ENCODE peak calls at places on chromosomes 12 and 14, in ten cellular contexts. L, F, K, C, W, T, M, I, S and O are unnamed samples.

GRCh38 chr12:9648701-9649531 is 20.6 kb upstream of the CLEC2D start:
- DNase-seq in L (no peak), F (no peak), K (no peak), C (no peak), W (no peak), T (no peak), M (no peak), I (no peak), S (peak), O (peak)

GRCh38 chr14:64293976-64294671 is at the start of gene ESR2:
- DNase-seq in L (peak), F (peak), K (no peak), C (no peak), W (peak), T (peak), M (no peak), I (peak), S (peak), O (peak)

GRCh38 chr12:76872415-76872814 is 6.4 kb downstream of the CSRP2 start:
- DNase-seq in L (no peak), F (no peak), K (no peak), C (no peak), W (no peak), T (no peak), M (no peak), I (no peak), S (no peak), O (no peak)

GRCh38 chr12:79360269-79360668 is 330.5 kb downstream of the PAWR start:
- DNase-seq in L (no peak), F (no peak), K (no peak), C (no peak), W (no peak), T (no peak), M (no peak), I (no peak), S (no peak), O (no peak)

GRCh38 chr12:75814856-75815754 is 216.5 kb downstream of the PHLDA1 start:
- DNase-seq in L (no peak), F (peak), K (no peak), C (no peak), W (no peak), T (no peak), M (no peak), I (peak), S (peak), O (peak)

GRCh38 chr12:68040450-68041075 is 51.3 kb downstream of the IFNG-AS1 start:
- DNase-seq in L (peak), F (peak), K (peak), C (no peak), W (peak), T (peak), M (peak), I (peak), S (peak), O (peak)

GRCh38 chr12:79482323-79482722 is 208.4 kb downstream of the PAWR start:
- DNase-seq in L (no peak), F (no peak), K (no peak), C (no peak), W (no peak), T (no peak), M (no peak), I (no peak), S (no peak), O (no peak)

GRCh38 chr12:58455146-58455545 is 465.2 kb downstream of the LRIG3 start:
- DNase-seq in L (no peak), F (no peak), K (no peak), C (no peak), W (no peak), T (no peak), M (no peak), I (peak), S (peak), O (no peak)

GRCh38 chr12:31906581-31907286 is 52.5 kb upstream of the RESF1 start:
- DNase-seq in L (no peak), F (no peak), K (no peak), C (no peak), W (no peak), T (no peak), M (no peak), I (no peak), S (no peak), O (no peak)

GRCh38 chr14:61643546-61643945 is 51.8 kb upstream of the HIF1A start:
- DNase-seq in L (no peak), F (no peak), K (no peak), C (no peak), W (no peak), T (no peak), M (no peak), I (peak), S (no peak), O (no peak)

GRCh38 chr14:60332046-60332399 is 83.0 kb downstream of the PPM1A start:
- DNase-seq in L (no peak), F (no peak), K (no peak), C (no peak), W (no peak), T (no peak), M (no peak), I (no peak), S (no peak), O (no peak)

GRCh38 chr12:48001426-48002178 is 2.7 kb downstream of the COL2A1 start:
- DNase-seq in L (peak), F (no peak), K (no peak), C (no peak), W (no peak), T (no peak), M (no peak), I (peak), S (peak), O (no peak)

GRCh38 chr14:92753250-92753649 is 4.8 kb upstream of the LGMN start:
- DNase-seq in L (no peak), F (no peak), K (no peak), C (no peak), W (no peak), T (no peak), M (no peak), I (no peak), S (no peak), O (no peak)

GRCh38 chr12:117114784-117115183 is 15.6 kb upstream of the TESC start:
- DNase-seq in L (no peak), F (no peak), K (no peak), C (no peak), W (no peak), T (no peak), M (no peak), I (no peak), S (no peak), O (no peak)

GRCh38 chr14:38553586-38553985 is 297.7 kb upstream of the CLEC14A start:
- DNase-seq in L (no peak), F (no peak), K (no peak), C (no peak), W (no peak), T (no peak), M (no peak), I (peak), S (peak), O (no peak)

GRCh38 chr12:7131502-7131866 is 1.3 kb downstream of the CLSTN3 start:
- DNase-seq in L (no peak), F (no peak), K (no peak), C (no peak), W (no peak), T (no peak), M (no peak), I (no peak), S (no peak), O (peak)

GRCh38 chr12:11695321-11695720 is 45.8 kb downstream of the ETV6 start:
- DNase-seq in L (no peak), F (no peak), K (no peak), C (no peak), W (no peak), T (no peak), M (no peak), I (peak), S (peak), O (no peak)

GRCh38 chr12:25401547-25402345 is 151.0 kb upstream of the KRAS start:
- DNase-seq in L (no peak), F (no peak), K (no peak), C (no peak), W (no peak), T (no peak), M (no peak), I (peak), S (no peak), O (no peak)

GRCh38 chr12:6078378-6079083 is 45.9 kb downstream of the VWF start:
- DNase-seq in L (no peak), F (peak), K (no peak), C (no peak), W (no peak), T (no peak), M (no peak), I (peak), S (peak), O (no peak)

GRCh38 chr12:115794659-115795081 is 482.8 kb downstream of the MED13L start:
- DNase-seq in L (no peak), F (no peak), K (no peak), C (no peak), W (no peak), T (no peak), M (no peak), I (no peak), S (no peak), O (no peak)
- TF ChIP-seq CTCF in L (no peak), F (no peak), K (no peak), C (no peak), W (no peak), T (no peak), M (no peak), I (no peak), S (no peak), O (no peak)

GRCh38 chr12:53036802-53037201 is 13.1 kb upstream of the TNS2 start:
- DNase-seq in L (no peak), F (no peak), K (no peak), C (no peak), W (no peak), T (no peak), M (no peak), I (no peak), S (no peak), O (no peak)

GRCh38 chr12:53034459-53034858 is 15.4 kb upstream of the TNS2 start:
- DNase-seq in L (no peak), F (no peak), K (no peak), C (no peak), W (no peak), T (no peak), M (no peak), I (no peak), S (no peak), O (no peak)

DNA sequence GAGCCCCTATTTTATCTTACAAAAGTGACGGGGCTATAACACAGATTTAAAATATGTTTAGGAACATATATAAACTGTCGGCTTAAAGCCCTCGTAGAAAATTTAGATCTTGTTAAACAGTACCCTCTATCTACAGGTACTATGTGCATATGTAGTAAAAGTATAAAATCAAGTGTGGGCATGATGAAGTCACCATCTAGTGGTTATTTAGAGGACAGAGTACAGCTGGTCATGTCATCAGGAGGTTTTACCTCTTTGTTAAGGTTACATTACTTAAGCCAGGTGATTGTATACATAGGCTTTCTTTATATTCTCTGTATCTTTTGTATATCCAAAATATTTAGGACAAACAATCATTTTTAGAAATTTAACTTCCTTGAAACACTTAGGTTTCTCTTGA is 18.2 kb upstream of the TNS2 start:
- DNase-seq in L (no peak), F (no peak), K (no peak), C (no peak), W (no peak), T (no peak), M (no peak), I (no peak), S (no peak), O (no peak)
- TF ChIP-seq CTCF in L (no peak), F (no peak), K (no peak), C (no peak), W (no peak), T (no peak), M (no peak), I (no peak), S (no peak), O (no peak)

DNA sequence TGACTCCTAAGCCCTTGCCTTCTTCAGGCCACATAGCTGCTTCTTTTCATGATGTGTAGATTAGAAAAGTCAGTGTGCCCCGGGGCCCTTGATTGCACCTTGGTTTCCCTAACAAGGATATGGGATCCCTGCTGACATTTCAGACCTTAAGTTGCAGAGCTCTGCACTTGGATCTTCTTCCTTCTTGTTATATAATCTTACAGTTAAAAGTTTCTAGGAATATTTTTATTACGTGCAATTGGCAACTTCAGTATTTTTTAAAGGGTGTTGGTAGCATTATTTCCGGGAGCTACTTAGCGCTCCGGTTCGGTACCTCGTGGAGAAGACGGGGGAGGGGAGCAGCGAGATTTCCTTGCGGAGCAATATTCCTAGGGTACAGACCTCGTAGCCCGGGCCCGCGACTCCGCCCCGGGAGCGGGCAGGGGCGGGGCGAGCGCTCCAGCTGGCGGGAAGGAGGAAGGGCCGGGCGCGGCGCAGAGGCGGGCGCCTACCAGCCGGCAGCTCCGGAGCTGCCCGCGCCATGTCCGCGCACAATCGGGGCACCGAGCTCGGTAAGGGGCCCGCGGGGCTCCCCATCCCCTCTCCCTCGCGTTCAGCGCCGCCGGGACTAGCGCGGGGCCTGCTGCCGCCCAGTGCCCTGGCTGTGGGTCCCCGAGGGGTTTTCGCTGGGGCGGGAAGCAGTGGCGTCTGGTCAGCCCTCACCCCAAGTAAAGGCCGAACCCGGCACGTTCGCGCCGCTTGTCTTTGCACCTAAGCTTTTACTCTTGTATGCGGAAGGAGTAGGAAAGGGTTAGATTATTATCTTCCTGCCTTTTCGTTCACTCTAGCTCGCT is at the start of gene DERA:
- DNase-seq in L (peak), F (peak), K (peak), C (peak), W (peak), T (peak), M (peak), I (peak), S (peak), O (peak)
- TF ChIP-seq CTCF in L (peak), F (no peak), K (no peak), C (no peak), W (no peak), T (peak), M (no peak), I (no peak), S (no peak), O (no peak)

GRCh38 chr14:57378661-57379060 is 11.7 kb upstream of the NAA30 start:
- DNase-seq in L (no peak), F (no peak), K (no peak), C (no peak), W (no peak), T (no peak), M (no peak), I (no peak), S (peak), O (no peak)
- TF ChIP-seq CTCF in L (no peak), F (no peak), K (no peak), C (no peak), W (no peak), T (peak), M (no peak), I (peak), S (peak), O (no peak)

GRCh38 chr14:82362452-82362851 is 828.8 kb upstream of the SEL1L start:
- DNase-seq in L (no peak), F (no peak), K (no peak), C (no peak), W (no peak), T (no peak), M (no peak), I (no peak), S (no peak), O (no peak)
- TF ChIP-seq CTCF in L (no peak), F (no peak), K (no peak), C (no peak), W (no peak), T (no peak), M (no peak), I (no peak), S (no peak), O (no peak)

GRCh38 chr14:102911541-102911951 is 10.9 kb upstream of the AMN start:
- DNase-seq in L (no peak), F (no peak), K (no peak), C (no peak), W (no peak), T (no peak), M (no peak), I (no peak), S (no peak), O (no peak)
- TF ChIP-seq CTCF in L (no peak), F (no peak), K (no peak), C (no peak), W (no peak), T (no peak), M (no peak), I (no peak), S (no peak), O (no peak)

GRCh38 chr14:55802986-55803431 is 223.0 kb downstream of the KTN1 start:
- DNase-seq in L (no peak), F (no peak), K (no peak), C (no peak), W (no peak), T (no peak), M (no peak), I (no peak), S (no peak), O (peak)
- TF ChIP-seq CTCF in L (no peak), F (no peak), K (no peak), C (no peak), W (no peak), T (no peak), M (no peak), I (no peak), S (no peak), O (no peak)

GRCh38 chr14:20986811-20987210 is 3.0 kb upstream of the METTL17 start:
- DNase-seq in L (no peak), F (no peak), K (no peak), C (no peak), W (no peak), T (no peak), M (no peak), I (peak), S (peak), O (no peak)

GRCh38 chr14:20989464-20989786 is 355 bp upstream of the METTL17 start:
- DNase-seq in L (no peak), F (no peak), K (no peak), C (no peak), W (no peak), T (no peak), M (no peak), I (no peak), S (no peak), O (no peak)

GRCh38 chr14:20988717-20989116 is 1.1 kb upstream of the METTL17 start:
- DNase-seq in L (no peak), F (no peak), K (no peak), C (no peak), W (peak), T (no peak), M (no peak), I (no peak), S (no peak), O (no peak)

DNA sequence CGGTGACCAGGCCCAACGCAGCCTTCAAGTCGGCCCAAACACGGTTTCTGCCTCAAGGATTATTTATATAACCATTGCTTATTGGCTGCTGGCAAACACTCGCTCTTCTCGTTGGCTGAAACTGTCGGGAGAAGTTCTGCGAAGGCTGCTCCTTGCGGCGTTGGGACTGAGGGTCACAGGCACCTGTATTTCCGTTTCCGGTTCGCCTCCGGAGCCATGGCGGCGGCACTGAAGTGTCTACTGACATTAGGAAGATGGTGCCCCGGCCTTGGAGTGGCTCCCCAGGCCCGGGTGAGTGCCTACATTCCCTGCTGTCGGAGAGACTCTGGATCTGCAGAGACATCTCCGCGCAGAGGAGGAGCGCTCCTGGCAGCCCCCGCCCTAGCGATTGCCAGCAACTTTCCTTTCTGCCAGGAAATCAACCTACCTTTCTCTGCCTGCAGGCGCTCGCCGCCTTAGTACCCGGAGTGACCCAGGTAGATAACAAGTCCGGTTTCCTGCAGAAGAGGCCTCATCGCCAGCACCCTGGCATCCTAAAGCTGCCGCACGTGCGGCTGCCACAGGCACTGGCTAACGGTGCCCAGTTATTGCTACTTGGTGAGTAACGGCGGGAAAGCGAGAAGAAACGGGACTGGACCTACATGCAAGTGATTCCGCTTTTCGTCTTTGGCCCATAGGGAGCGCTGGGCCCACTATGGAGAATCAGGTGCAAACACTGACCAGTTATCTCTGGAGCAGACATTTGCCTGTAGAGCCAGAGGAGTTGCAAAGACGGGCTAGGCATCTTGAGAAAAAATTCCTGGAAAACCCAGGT is at the start of gene METTL17:
- DNase-seq in L (peak), F (peak), K (peak), C (peak), W (peak), T (peak), M (peak), I (peak), S (peak), O (peak)
- TF ChIP-seq CTCF in L (peak), F (peak), K (no peak), C (no peak), W (no peak), T (peak), M (no peak), I (peak), S (peak), O (peak)

GRCh38 chr12:56468216-56469006 is at the start of gene SPRYD4:
- DNase-seq in L (peak), F (peak), K (peak), C (peak), W (peak), T (peak), M (peak), I (peak), S (peak), O (peak)
- TF ChIP-seq CTCF in L (peak), F (peak), K (no peak), C (peak), W (peak), T (peak), M (peak), I (peak), S (peak), O (no peak)